ENCODE peak calls at places on chromosomes 1 and 21, in four cellular contexts. K is GM12878, B is K562, M is A549. V is an unnamed sample.

GRCh38 chr21:28257276-28257675 is 735.4 kb downstream of the LTN1 start:
- DNase-seq in B (no peak), K (no peak), M (no peak), V (peak; percentile 48)

GRCh38 chr1:202227273-202227672 is 33.7 kb downstream of the LGR6 start:
- DNase-seq in K (no peak), B (no peak), M (no peak), V (no peak)

GRCh38 chr1:244893836-244894235 is 29.5 kb upstream of the HNRNPU start:
- DNase-seq in K (no peak), B (no peak), M (no peak), V (no peak)

GRCh38 chr1:162072770-162073169 is 3.3 kb downstream of the NOS1AP start:
- DNase-seq in K (no peak), B (no peak), M (no peak), V (no peak)

GRCh38 chr1:27399251-27399885 is 6.9 kb downstream of the GPR3 start:
- DNase-seq in M (no peak), K (no peak), B (no peak), V (no peak)

GRCh38 chr1:45892068-45892785 is 88.8 kb downstream of the MAST2 start:
- DNase-seq in K (no peak), M (peak; percentile 44), B (no peak), V (peak; percentile 87)

GRCh38 chr1:178434899-178435298 is 61.9 kb downstream of the CLEC20A start:
- DNase-seq in B (no peak), K (no peak), M (no peak), V (no peak)

GRCh38 chr1:66583021-66583420 is 49.1 kb downstream of the SGIP1 start:
- DNase-seq in B (no peak), M (no peak), K (no peak), V (no peak)

GRCh38 chr21:42925114-42925907 is at the start of gene ERVH48-1:
- DNase-seq in B (no peak), M (no peak), K (no peak), V (no peak)

GRCh38 chr1:231194843-231195516 is 33.1 kb downstream of the TRIM67 start:
- DNase-seq in B (no peak), M (peak; percentile 78), K (no peak), V (peak; percentile 93)

GRCh38 chr1:159829822-159830455 is 3.3 kb downstream of the SLAMF8 start:
- DNase-seq in K (no peak), M (no peak), B (no peak), V (no peak)

GRCh38 chr1:20603473-20604464 is 14.9 kb downstream of the CDA start:
- DNase-seq in K (no peak), M (no peak), B (no peak), V (peak; percentile 40)

GRCh38 chr1:232621050-232621449 is 8.9 kb downstream of the SIPA1L2 start:
- DNase-seq in M (no peak), B (no peak), K (no peak), V (no peak)

GRCh38 chr1:194544012-194544411 is 1357.6 kb upstream of the B3GALT2 start:
- DNase-seq in K (no peak), B (no peak), M (no peak), V (no peak)

GRCh38 chr1:219702551-219703215 is 89.8 kb upstream of the ZC3H11B start:
- DNase-seq in B (no peak), K (no peak), M (no peak), V (no peak)

GRCh38 chr1:115430717-115431116 is 92.7 kb upstream of the NGF start:
- DNase-seq in M (peak; percentile 69), K (no peak), B (no peak), V (peak; percentile 30)

GRCh38 chr21:43959231-43960041 is 52.7 kb upstream of the TRAPPC10 start:
- DNase-seq in M (no peak), B (no peak), K (no peak), V (no peak)

GRCh38 chr1:220825819-220826551 is 39.3 kb downstream of the MTARC1 start:
- DNase-seq in K (no peak), M (no peak), B (no peak), V (no peak)

GRCh38 chr1:92922378-92923035 is 38.8 kb downstream of the DIPK1A start:
- DNase-seq in M (peak; percentile 27), K (no peak), B (no peak), V (no peak)

GRCh38 chr1:61226791-61227567 is 144.6 kb downstream of the NFIA start:
- DNase-seq in K (no peak), M (no peak), B (no peak), V (no peak)

GRCh38 chr21:17752171-17752570 is 67.0 kb downstream of the C21orf91 start:
- DNase-seq in M (no peak), B (no peak), K (no peak), V (no peak)

GRCh38 chr1:46516140-46516539 is 26.5 kb downstream of the DMBX1 start:
- DNase-seq in M (no peak), B (no peak), K (no peak), V (no peak)

GRCh38 chr21:45204395-45204794 is 83.3 kb downstream of the POFUT2 start:
- DNase-seq in B (no peak), K (no peak), M (no peak), V (no peak)

GRCh38 chr1:111516008-111516535 is 12.6 kb upstream of the ADORA3 start:
- DNase-seq in M (no peak), B (peak; percentile 48), K (no peak), V (no peak)

GRCh38 chr1:7993593-7994479 is 32.3 kb downstream of the ERRFI1 start:
- DNase-seq in B (no peak), K (peak; percentile 94), M (no peak), V (no peak)

GRCh38 chr1:183330335-183330734 is 87.8 kb downstream of the NMNAT2 start:
- DNase-seq in B (no peak), M (no peak), K (no peak), V (no peak)

GRCh38 chr1:235054961-235055360 is 73.7 kb downstream of the TOMM20 start:
- DNase-seq in M (no peak), B (no peak), K (no peak), V (no peak)

GRCh38 chr1:235050911-235051360 is 77.7 kb downstream of the TOMM20 start:
- DNase-seq in K (no peak), B (peak; percentile 65), M (no peak), V (no peak)

GRCh38 chr1:235054466-235054865 is 74.2 kb downstream of the TOMM20 start:
- DNase-seq in B (no peak), K (no peak), M (no peak), V (no peak)

GRCh38 chr1:235051521-235051920 is 77.1 kb downstream of the TOMM20 start:
- DNase-seq in B (no peak), M (no peak), K (no peak), V (no peak)

DNA sequence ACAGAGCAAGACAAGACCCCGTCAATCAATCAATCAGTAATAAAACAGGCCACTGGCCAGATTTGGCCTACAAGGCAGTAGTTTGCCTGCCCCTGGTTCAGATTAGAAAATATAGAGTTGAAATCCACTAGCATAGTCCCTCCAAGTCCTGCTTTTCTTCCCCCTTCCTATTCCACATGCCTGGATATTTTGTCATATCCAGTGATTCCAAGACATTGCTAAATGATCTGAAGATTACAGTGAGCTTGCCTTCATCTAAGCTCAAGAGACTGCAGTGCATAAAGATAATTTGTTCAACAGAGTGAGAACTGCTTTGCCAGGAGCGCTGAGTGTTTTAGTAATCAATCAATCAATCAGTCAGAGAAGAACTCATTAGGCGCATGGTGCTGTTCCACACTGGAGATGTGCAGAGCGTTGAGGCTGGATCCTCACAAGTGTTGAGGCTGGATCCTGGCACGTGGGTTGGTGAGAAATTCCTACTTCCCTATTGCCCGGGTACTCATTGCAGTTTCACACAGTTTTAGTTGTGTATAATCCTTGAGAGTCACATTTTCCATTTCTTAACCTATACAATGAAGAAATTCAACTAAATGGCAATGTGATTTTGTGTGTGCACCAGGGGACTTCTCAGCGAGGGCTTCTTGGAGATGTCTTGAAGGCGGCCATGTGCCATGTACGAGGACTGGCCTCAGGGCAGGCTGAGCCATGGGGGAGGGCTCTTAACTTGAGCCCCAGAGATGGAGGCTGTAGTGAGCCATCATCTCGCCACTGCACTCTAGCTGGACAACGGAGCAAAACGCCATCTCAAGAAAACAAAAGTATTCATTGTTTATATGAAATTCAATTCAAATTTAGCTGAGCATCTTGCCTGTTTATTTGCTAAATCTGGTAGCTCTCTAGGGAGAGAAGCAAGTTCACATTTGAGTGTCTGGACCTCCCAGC is 76.3 kb downstream of the TOMM20 start:
- DNase-seq in M (no peak), K (no peak), B (no peak), V (no peak)
- TF ChIP-seq JUNB in M (no peak), K (no peak), B (no peak), V (no peak)

DNA sequence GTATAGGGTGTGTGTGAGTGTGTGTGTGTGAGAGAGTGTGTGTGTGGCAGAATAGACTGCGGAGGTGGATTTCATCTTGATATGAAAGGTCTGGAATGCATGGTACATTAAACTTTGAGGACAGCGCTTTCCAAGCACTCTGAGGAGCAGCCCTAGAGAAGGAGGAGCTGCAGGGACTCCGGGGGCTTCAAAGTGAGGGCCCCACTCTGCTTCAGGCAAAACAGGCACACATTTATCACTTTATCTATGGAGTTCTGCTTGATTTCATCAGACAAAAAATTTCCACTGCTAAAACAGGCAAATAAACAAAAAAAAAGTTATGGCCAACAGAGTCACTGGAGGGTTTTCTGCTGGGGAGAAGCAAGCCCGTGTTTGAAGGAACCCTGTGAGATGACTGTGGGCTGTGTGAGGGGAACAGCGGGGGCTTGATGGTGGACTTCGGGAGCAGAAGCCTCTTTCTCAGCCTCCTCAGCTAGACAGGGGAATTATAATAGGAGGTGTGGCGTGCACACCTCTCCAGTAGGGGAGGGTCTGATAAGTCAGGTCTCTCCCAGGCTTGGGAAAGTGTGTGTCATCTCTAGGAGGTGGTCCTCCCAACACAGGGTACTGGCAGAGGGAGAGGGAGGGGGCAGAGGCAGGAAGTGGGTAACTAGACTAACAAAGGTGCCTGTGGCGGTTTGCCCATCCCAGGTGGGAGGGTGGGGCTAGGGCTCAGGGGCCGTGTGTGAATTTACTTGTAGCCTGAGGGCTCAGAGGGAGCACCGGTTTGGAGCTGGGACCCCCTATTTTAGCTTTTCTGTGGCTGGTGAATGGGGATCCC is 18.3 kb upstream of the HDAC1 start:
- DNase-seq in K (no peak), M (no peak), B (peak; percentile 69), V (peak; percentile 63)
- TF ChIP-seq POLR2AphosphoS2 in K (no peak), M (no peak), B (no peak), V (no peak)

GRCh38 chr1:23446644-23447310 is 22.2 kb upstream of the TCEA3 start:
- DNase-seq in M (no peak), B (no peak), K (no peak), V (no peak)

GRCh38 chr1:23442751-23443150 is 18.2 kb upstream of the TCEA3 start:
- DNase-seq in K (no peak), B (no peak), M (no peak), V (no peak)

GRCh38 chr1:23444596-23445390 is 20.2 kb upstream of the TCEA3 start:
- DNase-seq in B (no peak), M (no peak), K (no peak), V (no peak)

GRCh38 chr1:23441446-23442148 is 17.0 kb upstream of the TCEA3 start:
- DNase-seq in K (no peak), M (no peak), B (no peak), V (no peak)

GRCh38 chr1:23444104-23444533 is 19.6 kb upstream of the TCEA3 start:
- DNase-seq in K (no peak), M (no peak), B (no peak), V (no peak)
- TF ChIP-seq BHLHE40 in K (no peak), M (no peak), B (no peak), V (no peak)

GRCh38 chr1:35857830-35858229 is 25.2 kb upstream of the AGO1 start:
- DNase-seq in B (no peak), K (no peak), M (no peak), V (no peak)
- TF ChIP-seq JUNB in B (no peak), K (no peak), M (no peak), V (no peak)

V was measured in HepG2.